ENCODE peak calls at places on chromosomes 6 and 20, in eight cellular contexts. One of them, this sample, is unnamed.

GRCh38 chr6:107061125-107062020 is 33.4 kb downstream of the MTRES1 start:
- DNase-seq in AG09309: peak; percentile 10
- DNase-seq in A172: no peak
- DNase-seq in heart left ventricle: no peak
- DNase-seq in PC-3: no peak
- DNase-seq in occipital lobe: no peak
- DNase-seq in left kidney: no peak
- DNase-seq in COR-L47: no peak
- DNase-seq in this sample: no peak

GRCh38 chr6:130008236-130008873 is 10.0 kb upstream of the L3MBTL3 start:
- DNase-seq in left kidney: no peak
- DNase-seq in heart left ventricle: no peak
- DNase-seq in COR-L47: no peak
- DNase-seq in PC-3: no peak
- DNase-seq in occipital lobe: no peak
- DNase-seq in AG09309: no peak
- DNase-seq in A172: no peak
- DNase-seq in this sample: no peak

GRCh38 chr6:35602133-35602946 is 86.4 kb downstream of the FKBP5 start:
- DNase-seq in COR-L47: no peak
- DNase-seq in occipital lobe: no peak
- DNase-seq in PC-3: peak; percentile 28
- DNase-seq in left kidney: no peak
- DNase-seq in A172: no peak
- DNase-seq in AG09309: no peak
- DNase-seq in heart left ventricle: no peak
- DNase-seq in this sample: no peak

GRCh38 chr20:32767418-32768198 is 5.4 kb downstream of the DNMT3B start:
- DNase-seq in PC-3: no peak
- DNase-seq in AG09309: no peak
- DNase-seq in occipital lobe: no peak
- DNase-seq in left kidney: no peak
- DNase-seq in COR-L47: no peak
- DNase-seq in A172: no peak
- DNase-seq in heart left ventricle: no peak
- DNase-seq in this sample: no peak

GRCh38 chr6:116528800-116529199 is 16.7 kb downstream of the TRAPPC3L start:
- DNase-seq in PC-3: peak; percentile 28
- DNase-seq in AG09309: no peak
- DNase-seq in occipital lobe: no peak
- DNase-seq in COR-L47: no peak
- DNase-seq in A172: peak; percentile 30
- DNase-seq in left kidney: no peak
- DNase-seq in heart left ventricle: no peak
- DNase-seq in this sample: no peak

GRCh38 chr20:21513881-21514540 is at the start of gene NKX2-2:
- DNase-seq in COR-L47: no peak
- DNase-seq in A172: peak; percentile 56
- DNase-seq in left kidney: peak; percentile 4
- DNase-seq in AG09309: no peak
- DNase-seq in occipital lobe: peak; percentile 62
- DNase-seq in PC-3: no peak
- DNase-seq in heart left ventricle: no peak
- DNase-seq in this sample: no peak

GRCh38 chr6:53321701-53322100 is 27.0 kb downstream of the ELOVL5 start:
- DNase-seq in occipital lobe: no peak
- DNase-seq in COR-L47: no peak
- DNase-seq in left kidney: no peak
- DNase-seq in A172: no peak
- DNase-seq in PC-3: no peak
- DNase-seq in AG09309: no peak
- DNase-seq in heart left ventricle: no peak
- DNase-seq in this sample: no peak

GRCh38 chr6:20953019-20953418 is 418.8 kb downstream of the CDKAL1 start:
- DNase-seq in AG09309: no peak
- DNase-seq in left kidney: peak; percentile 54
- DNase-seq in A172: peak; percentile 10
- DNase-seq in heart left ventricle: no peak
- DNase-seq in PC-3: no peak
- DNase-seq in COR-L47: peak; percentile 93
- DNase-seq in occipital lobe: no peak
- DNase-seq in this sample: no peak

GRCh38 chr20:23225407-23226060 is 125.1 kb upstream of the NXT1 start:
- DNase-seq in AG09309: peak; percentile 92
- DNase-seq in heart left ventricle: no peak
- DNase-seq in PC-3: no peak
- DNase-seq in left kidney: no peak
- DNase-seq in A172: peak; percentile 29
- DNase-seq in occipital lobe: no peak
- DNase-seq in COR-L47: no peak
- DNase-seq in this sample: no peak

GRCh38 chr20:61905781-61906523 is 159.7 kb downstream of the TAF4 start:
- DNase-seq in occipital lobe: no peak
- DNase-seq in heart left ventricle: no peak
- DNase-seq in COR-L47: no peak
- DNase-seq in PC-3: no peak
- DNase-seq in AG09309: no peak
- DNase-seq in A172: no peak
- DNase-seq in left kidney: no peak
- DNase-seq in this sample: no peak

GRCh38 chr6:37125779-37126553 is 44.0 kb upstream of the PIM1 start:
- DNase-seq in heart left ventricle: no peak
- DNase-seq in AG09309: no peak
- DNase-seq in A172: peak; percentile 39
- DNase-seq in occipital lobe: no peak
- DNase-seq in left kidney: peak; percentile 95
- DNase-seq in PC-3: no peak
- DNase-seq in COR-L47: no peak
- DNase-seq in this sample: no peak

GRCh38 chr6:167393731-167394130 is 68.8 kb downstream of the TTLL2 start:
- DNase-seq in heart left ventricle: no peak
- DNase-seq in AG09309: no peak
- DNase-seq in occipital lobe: no peak
- DNase-seq in left kidney: no peak
- DNase-seq in COR-L47: no peak
- DNase-seq in PC-3: no peak
- DNase-seq in A172: no peak
- DNase-seq in this sample: no peak

GRCh38 chr6:33248643-33248931 is 23.1 kb downstream of the VPS52 start:
- DNase-seq in AG09309: no peak
- DNase-seq in COR-L47: no peak
- DNase-seq in PC-3: peak; percentile 40
- DNase-seq in occipital lobe: no peak
- DNase-seq in left kidney: no peak
- DNase-seq in heart left ventricle: no peak
- DNase-seq in A172: no peak
- DNase-seq in this sample: no peak

This sample was measured in GM12892.